ENCODE peak calls at places on chromosomes 1 and 21, in six cellular contexts. One of them, this sample, is unnamed.

GRCh38 chr1:181743878-181744312 is 260.6 kb downstream of the CACNA1E start:
- DNase-seq in T-helper 9 cell: no peak
- DNase-seq in SJSA1: peak; percentile 43
- DNase-seq in NCI-H1694 treated with DMSO at 0.1 percent for 48 hours: no peak
- DNase-seq in spleen: no peak
- DNase-seq in dermis microvascular lymphatic vessel endothelial cell: no peak
- DNase-seq in this sample: no peak

GRCh38 chr1:47415728-47416318 is at the start of gene FOXE3:
- DNase-seq in NCI-H1694 treated with DMSO at 0.1 percent for 48 hours: no peak
- DNase-seq in SJSA1: no peak
- DNase-seq in T-helper 9 cell: no peak
- DNase-seq in dermis microvascular lymphatic vessel endothelial cell: no peak
- DNase-seq in spleen: no peak
- DNase-seq in this sample: no peak

GRCh38 chr1:178634445-178634844 is 90.6 kb upstream of the RALGPS2 start:
- DNase-seq in T-helper 9 cell: no peak
- DNase-seq in NCI-H1694 treated with DMSO at 0.1 percent for 48 hours: no peak
- DNase-seq in dermis microvascular lymphatic vessel endothelial cell: no peak
- DNase-seq in spleen: no peak
- DNase-seq in SJSA1: peak; percentile 20
- DNase-seq in this sample: no peak

GRCh38 chr21:39121600-39122355 is 61.5 kb downstream of the PSMG1 start:
- DNase-seq in SJSA1: no peak
- DNase-seq in NCI-H1694 treated with DMSO at 0.1 percent for 48 hours: no peak
- DNase-seq in spleen: no peak
- DNase-seq in T-helper 9 cell: no peak
- DNase-seq in dermis microvascular lymphatic vessel endothelial cell: no peak
- DNase-seq in this sample: no peak

GRCh38 chr1:232283864-232284263 is 346.1 kb downstream of the SIPA1L2 start:
- DNase-seq in dermis microvascular lymphatic vessel endothelial cell: no peak
- DNase-seq in NCI-H1694 treated with DMSO at 0.1 percent for 48 hours: no peak
- DNase-seq in T-helper 9 cell: no peak
- DNase-seq in spleen: no peak
- DNase-seq in SJSA1: no peak
- DNase-seq in this sample: no peak

GRCh38 chr1:202291961-202292712 is 49.6 kb downstream of the UBE2T start:
- DNase-seq in NCI-H1694 treated with DMSO at 0.1 percent for 48 hours: no peak
- DNase-seq in T-helper 9 cell: no peak
- DNase-seq in spleen: peak; percentile 3
- DNase-seq in dermis microvascular lymphatic vessel endothelial cell: peak; percentile 64
- DNase-seq in SJSA1: peak; percentile 83
- DNase-seq in this sample: no peak

GRCh38 chr1:16175610-16176553 is 20.0 kb upstream of the EPHA2 start:
- DNase-seq in T-helper 9 cell: no peak
- DNase-seq in SJSA1: peak; percentile 92
- DNase-seq in dermis microvascular lymphatic vessel endothelial cell: peak; percentile 87
- DNase-seq in spleen: no peak
- DNase-seq in NCI-H1694 treated with DMSO at 0.1 percent for 48 hours: no peak
- DNase-seq in this sample: no peak

GRCh38 chr1:116284819-116285390 is 88.1 kb upstream of the ATP1A1 start:
- DNase-seq in SJSA1: no peak
- DNase-seq in T-helper 9 cell: no peak
- DNase-seq in dermis microvascular lymphatic vessel endothelial cell: no peak
- DNase-seq in spleen: no peak
- DNase-seq in NCI-H1694 treated with DMSO at 0.1 percent for 48 hours: peak; percentile 4
- DNase-seq in this sample: no peak

GRCh38 chr1:11997081-11997851 is 17.0 kb downstream of the MFN2 start:
- DNase-seq in dermis microvascular lymphatic vessel endothelial cell: peak; percentile 55
- DNase-seq in T-helper 9 cell: no peak
- DNase-seq in SJSA1: no peak
- DNase-seq in spleen: no peak
- DNase-seq in NCI-H1694 treated with DMSO at 0.1 percent for 48 hours: no peak
- DNase-seq in this sample: no peak

GRCh38 chr1:150621497-150622113 is 7.8 kb downstream of the ENSA start:
- DNase-seq in NCI-H1694 treated with DMSO at 0.1 percent for 48 hours: peak; percentile 63
- DNase-seq in spleen: no peak
- DNase-seq in SJSA1: peak; percentile 46
- DNase-seq in dermis microvascular lymphatic vessel endothelial cell: peak; percentile 83
- DNase-seq in T-helper 9 cell: peak; percentile 43
- DNase-seq in this sample: peak; percentile 85

GRCh38 chr1:29122987-29123870 is 474 bp downstream of the TMEM200B start:
- DNase-seq in spleen: no peak
- DNase-seq in SJSA1: no peak
- DNase-seq in T-helper 9 cell: peak; percentile 14
- DNase-seq in NCI-H1694 treated with DMSO at 0.1 percent for 48 hours: no peak
- DNase-seq in dermis microvascular lymphatic vessel endothelial cell: no peak
- DNase-seq in this sample: no peak

GRCh38 chr1:201348211-201348566 is 29.3 kb downstream of the TNNT2 start:
- DNase-seq in NCI-H1694 treated with DMSO at 0.1 percent for 48 hours: peak; percentile 35
- DNase-seq in spleen: peak; percentile 57
- DNase-seq in SJSA1: peak; percentile 28
- DNase-seq in dermis microvascular lymphatic vessel endothelial cell: peak; percentile 41
- DNase-seq in T-helper 9 cell: no peak
- DNase-seq in this sample: peak; percentile 84

GRCh38 chr1:103218369-103218768 is 110.0 kb upstream of the COL11A1 start:
- DNase-seq in spleen: no peak
- DNase-seq in NCI-H1694 treated with DMSO at 0.1 percent for 48 hours: no peak
- DNase-seq in dermis microvascular lymphatic vessel endothelial cell: no peak
- DNase-seq in T-helper 9 cell: no peak
- DNase-seq in SJSA1: no peak
- DNase-seq in this sample: no peak

GRCh38 chr1:181189691-181190361 is 101.3 kb downstream of the IER5 start:
- DNase-seq in T-helper 9 cell: peak; percentile 67
- DNase-seq in dermis microvascular lymphatic vessel endothelial cell: peak; percentile 55
- DNase-seq in NCI-H1694 treated with DMSO at 0.1 percent for 48 hours: peak; percentile 59
- DNase-seq in spleen: peak; percentile 90
- DNase-seq in SJSA1: peak; percentile 45
- DNase-seq in this sample: peak; percentile 84

GRCh38 chr1:910881-911721 is 12.6 kb upstream of the SAMD11 start:
- DNase-seq in SJSA1: peak; percentile 6
- DNase-seq in spleen: peak; percentile 63
- DNase-seq in NCI-H1694 treated with DMSO at 0.1 percent for 48 hours: no peak
- DNase-seq in dermis microvascular lymphatic vessel endothelial cell: no peak
- DNase-seq in T-helper 9 cell: no peak
- DNase-seq in this sample: no peak

GRCh38 chr21:42731264-42732032 is 78.0 kb downstream of the PDE9A start:
- DNase-seq in spleen: no peak
- DNase-seq in SJSA1: peak; percentile 31
- DNase-seq in dermis microvascular lymphatic vessel endothelial cell: no peak
- DNase-seq in NCI-H1694 treated with DMSO at 0.1 percent for 48 hours: no peak
- DNase-seq in T-helper 9 cell: no peak
- DNase-seq in this sample: no peak

GRCh38 chr1:10646347-10646861 is 150.0 kb downstream of the CASZ1 start:
- DNase-seq in dermis microvascular lymphatic vessel endothelial cell: peak; percentile 17
- DNase-seq in SJSA1: peak; percentile 18
- DNase-seq in spleen: no peak
- DNase-seq in NCI-H1694 treated with DMSO at 0.1 percent for 48 hours: no peak
- DNase-seq in T-helper 9 cell: no peak
- DNase-seq in this sample: peak; percentile 65